ENCODE peak calls at places on chromosome 5, in seven cellular contexts. N is lower leg skin; Q is ELF-1; A is GM10248; X is activated CD4-positive, alpha-beta T cell treated with anti-CD3 and anti-CD28 coated beads, Interleukin-2, amount 10 ng/mL, durations not matched to agents 7 days and 5 days; Y is ascending aorta; R is NT2/D1. Z is an unnamed sample.

GRCh38 chr5:155624597-155625241 is 611.2 kb downstream of the KIF4B start:
- DNase-seq in A (no peak), Y (no peak), N (no peak), X (no peak), R (no peak), Q (no peak), Z (no peak)

GRCh38 chr5:127909821-127910220 is 173.7 kb upstream of the SLC12A2 start:
- DNase-seq in R (no peak), Y (no peak), A (no peak), Q (no peak), N (no peak), X (no peak), Z (no peak)

GRCh38 chr5:13708432-13708831 is 236.1 kb downstream of the DNAH5 start:
- DNase-seq in R (no peak), Y (no peak), Q (no peak), X (no peak), A (no peak), N (no peak), Z (no peak)

GRCh38 chr5:159504857-159505304 is 174.6 kb upstream of the IL12B start:
- DNase-seq in A (no peak), X (no peak), N (no peak), Y (no peak), Q (peak), R (no peak), Z (no peak)

GRCh38 chr5:77892061-77893010 is 116.2 kb upstream of the TBCA start:
- DNase-seq in N (no peak), A (no peak), Q (no peak), X (no peak), Y (no peak), R (no peak), Z (no peak)

GRCh38 chr5:132487841-132488555 is 2.6 kb downstream of the IRF1 start:
- DNase-seq in Q (no peak), R (no peak), X (peak), N (peak), Y (no peak), A (no peak), Z (no peak)

GRCh38 chr5:162217037-162217436 is 149.5 kb downstream of the GABRG2 start:
- DNase-seq in Y (no peak), N (no peak), R (no peak), Q (no peak), A (no peak), X (no peak), Z (no peak)

GRCh38 chr5:179801304-179802206 is 5.1 kb downstream of the MGAT4B start:
- DNase-seq in N (peak), Y (no peak), R (no peak), Q (peak), X (peak), A (peak), Z (peak)

GRCh38 chr5:122942164-122942914 is 94.2 kb downstream of the PPIC start:
- DNase-seq in N (no peak), Y (no peak), Q (no peak), A (no peak), R (no peak), X (no peak), Z (no peak)

GRCh38 chr5:40986666-40987065 is 77.4 kb downstream of the C7 start:
- DNase-seq in Y (no peak), A (no peak), X (no peak), Q (no peak), R (no peak), N (no peak), Z (no peak)

GRCh38 chr5:150070277-150070638 is 16.1 kb downstream of the CSF1R start:
- DNase-seq in R (no peak), Q (peak), N (no peak), A (no peak), Y (no peak), X (no peak), Z (no peak)

GRCh38 chr5:143559586-143559985 is 156.1 kb upstream of the NR3C1 start:
- DNase-seq in A (no peak), Y (no peak), Q (no peak), N (no peak), X (no peak), R (no peak), Z (no peak)